ENCODE peak calls at places on chromosomes 13 and 19, in four cellular contexts. P is neural crest cell, M is posterior cingulate gyrus, J is heart left ventricle. E is an unnamed sample.

GRCh38 chr19:13978306-13978705 is 26.0 kb downstream of the DCAF15 start:
- DNase-seq in P (peak), M (peak), J (peak), E (no peak)

GRCh38 chr13:24228852-24229458 is 68.4 kb downstream of the SPATA13 start:
- DNase-seq in P (no peak), M (peak), J (no peak), E (peak)

GRCh38 chr19:18157465-18158063 is 4.6 kb downstream of the PIK3R2 start:
- DNase-seq in P (peak), M (peak), J (no peak), E (no peak)

GRCh38 chr13:110337287-110337686 is 30.2 kb downstream of the COL4A2 start:
- DNase-seq in P (no peak), M (no peak), J (no peak), E (no peak)

GRCh38 chr19:4206818-4207484 is 22.4 kb upstream of the EBI3 start:
- DNase-seq in P (no peak), M (no peak), J (no peak), E (no peak)

GRCh38 chr19:38989066-38989605 is 13.6 kb upstream of the FBXO17 start:
- DNase-seq in P (no peak), M (peak), J (no peak), E (no peak)

GRCh38 chr13:59269476-59269875 is 894.3 kb downstream of the DIAPH3 start:
- DNase-seq in P (no peak), M (no peak), J (no peak), E (no peak)

GRCh38 chr19:31296741-31297390 is 52.4 kb downstream of the TSHZ3 start:
- DNase-seq in P (no peak), M (peak), J (no peak), E (no peak)

GRCh38 chr13:111875922-111876321 is 191.0 kb upstream of the SOX1 start:
- DNase-seq in P (no peak), M (peak), J (no peak), E (no peak)

GRCh38 chr13:51887441-51887840 is 25.7 kb downstream of the CCDC70 start:
- DNase-seq in P (no peak), M (no peak), J (no peak), E (no peak)

GRCh38 chr19:1854542-1855039 is 6.3 kb upstream of the REXO1 start:
- DNase-seq in P (no peak), M (no peak), J (peak), E (no peak)

GRCh38 chr19:16920816-16921529 is 32.2 kb downstream of the F2RL3 start:
- DNase-seq in P (no peak), M (peak), J (no peak), E (no peak)

GRCh38 chr19:14576363-14576762 is 4.5 kb upstream of the NDUFB7 start:
- DNase-seq in P (no peak), M (no peak), J (no peak), E (no peak)

GRCh38 chr13:21395953-21396352 is 63.1 kb downstream of the ZDHHC20 start:
- DNase-seq in P (no peak), M (no peak), J (no peak), E (peak)

GRCh38 chr19:435056-435706 is 25.7 kb downstream of the SHC2 start:
- DNase-seq in P (no peak), M (peak), J (no peak), E (no peak)

GRCh38 chr13:31629085-31629785 is 110.1 kb upstream of the RXFP2 start:
- DNase-seq in P (no peak), M (no peak), J (no peak), E (no peak)

GRCh38 chr19:42095814-42096230 is 19.9 kb downstream of the ZNF574 start:
- DNase-seq in P (no peak), M (peak), J (no peak), E (no peak)

GRCh38 chr13:59409651-59410200 is 754.0 kb downstream of the DIAPH3 start:
- DNase-seq in P (no peak), M (no peak), J (no peak), E (no peak)

GRCh38 chr19:42301646-42302204 is at the start of gene PRR19:
- DNase-seq in P (no peak), M (peak), J (peak), E (no peak)

GRCh38 chr19:15195381-15195964 is 5.3 kb downstream of the NOTCH3 start:
- DNase-seq in P (peak), M (no peak), J (peak), E (peak)

GRCh38 chr13:52827839-52828238 is 20.6 kb downstream of the PCDH8 start:
- DNase-seq in P (no peak), M (no peak), J (no peak), E (no peak)

GRCh38 chr13:50415428-50415827 is 400.2 kb downstream of the KCNRG start:
- DNase-seq in P (no peak), M (no peak), J (no peak), E (no peak)

GRCh38 chr19:49145485-49146407 is 9.4 kb downstream of the HRC start:
- DNase-seq in P (peak), M (peak), J (peak), E (peak)

GRCh38 chr13:105165449-105166125 is 1369.9 kb downstream of the EFNB2 start:
- DNase-seq in P (no peak), M (no peak), J (no peak), E (no peak)

GRCh38 chr13:44142911-44143665 is 230.5 kb upstream of the SERP2 start:
- DNase-seq in P (no peak), M (no peak), J (no peak), E (no peak)

GRCh38 chr19:35005256-35005977 is 5.3 kb downstream of the GRAMD1A start:
- DNase-seq in P (no peak), M (peak), J (no peak), E (no peak)

GRCh38 chr19:58097783-58098681 is at the start of gene ZSCAN18:
- DNase-seq in P (peak), M (peak), J (peak), E (peak)